ENCODE peak calls at places on chromosomes 11 and 22, in four cellular contexts. E, I, O and Q are unnamed samples.

GRCh38 chr11:11786771-11787170 is 55.0 kb upstream of the USP47 start:
- DNase-seq in E (no peak), I (no peak), O (no peak), Q (no peak)

GRCh38 chr11:68601147-68601546 is 83.2 kb upstream of the GAL start:
- DNase-seq in E (no peak), I (no peak), O (no peak), Q (no peak)

GRCh38 chr11:126918556-126918955 is 82.0 kb downstream of the KIRREL3 start:
- DNase-seq in E (no peak), I (no peak), O (no peak), Q (no peak)

GRCh38 chr11:91587131-91587530 is 637.5 kb upstream of the FAT3 start:
- DNase-seq in E (no peak), I (no peak), O (no peak), Q (no peak)

GRCh38 chr11:70002433-70002832 is 75.7 kb upstream of the ANO1 start:
- DNase-seq in E (peak), I (no peak), O (no peak), Q (no peak)

GRCh38 chr22:41487037-41487963 is 18.4 kb downstream of the ACO2 start:
- DNase-seq in E (no peak), I (no peak), O (no peak), Q (no peak)

GRCh38 chr11:66815646-66816045 is 27.6 kb upstream of the RCE1 start:
- DNase-seq in E (no peak), I (no peak), O (no peak), Q (no peak)

GRCh38 chr11:10807629-10808552 is 835 bp downstream of the EIF4G2 start:
- DNase-seq in E (peak), I (peak), O (peak), Q (peak)

GRCh38 chr11:12139144-12139881 is 28.9 kb downstream of the MICAL2 start:
- DNase-seq in E (no peak), I (peak), O (peak), Q (no peak)

GRCh38 chr22:28783786-28784671 is 11.5 kb downstream of the CCDC117 start:
- DNase-seq in E (no peak), I (no peak), O (no peak), Q (no peak)

GRCh38 chr11:66529069-66529468 is 16.8 kb downstream of the ZDHHC24 start:
- DNase-seq in E (no peak), I (no peak), O (no peak), Q (no peak)

GRCh38 chr11:28566643-28567042 is 458.5 kb downstream of the METTL15 start:
- DNase-seq in E (no peak), I (peak), O (peak), Q (no peak)

GRCh38 chr11:70242885-70243284 is 27.6 kb upstream of the PPFIA1 start:
- DNase-seq in E (no peak), I (no peak), O (no peak), Q (peak)

GRCh38 chr11:85628771-85629341 is 463 bp downstream of the TMEM126B start:
- DNase-seq in E (no peak), I (no peak), O (no peak), Q (no peak)

GRCh38 chr11:62370743-62371440 is 33.6 kb downstream of the ASRGL1 start:
- DNase-seq in E (peak), I (no peak), O (no peak), Q (no peak)

GRCh38 chr11:87851234-87851633 is 324.0 kb downstream of the RAB38 start:
- DNase-seq in E (no peak), I (no peak), O (no peak), Q (no peak)

GRCh38 chr11:42315267-42315666 is 855.8 kb upstream of the LRRC4C start:
- DNase-seq in E (no peak), I (no peak), O (no peak), Q (no peak)

GRCh38 chr22:49449377-49449776 is 378.3 kb downstream of the BRD1 start:
- DNase-seq in E (no peak), I (no peak), O (no peak), Q (no peak)

GRCh38 chr11:10350341-10350740 is 45.5 kb downstream of the ADM start:
- DNase-seq in E (no peak), I (no peak), O (no peak), Q (peak)

GRCh38 chr11:72574534-72575460 is 99.4 kb downstream of the PDE2A start:
- DNase-seq in E (no peak), I (no peak), O (peak), Q (no peak)

GRCh38 chr11:66966351-66966750 is 8.2 kb upstream of the PC start:
- DNase-seq in E (no peak), I (no peak), O (no peak), Q (no peak)

GRCh38 chr11:102489469-102490145 is 37.0 kb upstream of the TMEM123 start:
- DNase-seq in E (no peak), I (no peak), O (no peak), Q (no peak)

GRCh38 chr11:117457031-117457785 is 129.6 kb downstream of the CEP164 start:
- DNase-seq in E (no peak), I (no peak), O (peak), Q (no peak)

GRCh38 chr11:116851631-116852030 is 14.2 kb upstream of the APOA1 start:
- DNase-seq in E (peak), I (no peak), O (peak), Q (no peak)

GRCh38 chr11:68892576-68892975 is 11.1 kb downstream of the MRPL21 start:
- DNase-seq in E (no peak), I (no peak), O (no peak), Q (no peak)

GRCh38 chr11:36292311-36292722 is 3.1 kb upstream of the COMMD9 start:
- DNase-seq in E (peak), I (no peak), O (no peak), Q (no peak)

GRCh38 chr22:37777122-37777687 is 30.5 kb upstream of the GCAT start:
- DNase-seq in E (no peak), I (no peak), O (peak), Q (peak)

GRCh38 chr22:36770116-36770945 is 5.6 kb downstream of the IFT27 start:
- DNase-seq in E (no peak), I (no peak), O (peak), Q (no peak)

GRCh38 chr11:131932584-131933360 is 562.4 kb downstream of the NTM start:
- DNase-seq in E (no peak), I (no peak), O (no peak), Q (no peak)

GRCh38 chr11:63609971-63610580 is 4.2 kb downstream of the PLAAT3 start:
- DNase-seq in E (no peak), I (peak), O (peak), Q (no peak)

GRCh38 chr11:116162541-116163230 is 610.1 kb downstream of the BUD13 start:
- DNase-seq in E (no peak), I (no peak), O (no peak), Q (no peak)

GRCh38 chr11:95429376-95429907 is 198.4 kb upstream of the SESN3 start:
- DNase-seq in E (no peak), I (no peak), O (no peak), Q (no peak)

GRCh38 chr11:66694732-66695207 is 17.1 kb upstream of the RBM4B start:
- DNase-seq in E (peak), I (peak), O (peak), Q (peak)

GRCh38 chr11:63536669-63537292 is at the start of gene PLAAT4:
- DNase-seq in E (no peak), I (peak), O (peak), Q (no peak)

GRCh38 chr11:100467821-100468508 is 219.1 kb upstream of the ARHGAP42 start:
- DNase-seq in E (no peak), I (no peak), O (no peak), Q (no peak)

GRCh38 chr11:111351374-111352081 is 27.5 kb downstream of the POU2AF1 start:
- DNase-seq in E (no peak), I (no peak), O (no peak), Q (no peak)

GRCh38 chr11:111352235-111352746 is 26.8 kb downstream of the POU2AF1 start:
- DNase-seq in E (no peak), I (no peak), O (no peak), Q (no peak)

GRCh38 chr11:111354601-111354891 is 24.5 kb downstream of the POU2AF1 start:
- DNase-seq in E (no peak), I (no peak), O (no peak), Q (no peak)

GRCh38 chr11:111353776-111354600 is 25.1 kb downstream of the POU2AF1 start:
- DNase-seq in E (no peak), I (no peak), O (no peak), Q (no peak)

DNA sequence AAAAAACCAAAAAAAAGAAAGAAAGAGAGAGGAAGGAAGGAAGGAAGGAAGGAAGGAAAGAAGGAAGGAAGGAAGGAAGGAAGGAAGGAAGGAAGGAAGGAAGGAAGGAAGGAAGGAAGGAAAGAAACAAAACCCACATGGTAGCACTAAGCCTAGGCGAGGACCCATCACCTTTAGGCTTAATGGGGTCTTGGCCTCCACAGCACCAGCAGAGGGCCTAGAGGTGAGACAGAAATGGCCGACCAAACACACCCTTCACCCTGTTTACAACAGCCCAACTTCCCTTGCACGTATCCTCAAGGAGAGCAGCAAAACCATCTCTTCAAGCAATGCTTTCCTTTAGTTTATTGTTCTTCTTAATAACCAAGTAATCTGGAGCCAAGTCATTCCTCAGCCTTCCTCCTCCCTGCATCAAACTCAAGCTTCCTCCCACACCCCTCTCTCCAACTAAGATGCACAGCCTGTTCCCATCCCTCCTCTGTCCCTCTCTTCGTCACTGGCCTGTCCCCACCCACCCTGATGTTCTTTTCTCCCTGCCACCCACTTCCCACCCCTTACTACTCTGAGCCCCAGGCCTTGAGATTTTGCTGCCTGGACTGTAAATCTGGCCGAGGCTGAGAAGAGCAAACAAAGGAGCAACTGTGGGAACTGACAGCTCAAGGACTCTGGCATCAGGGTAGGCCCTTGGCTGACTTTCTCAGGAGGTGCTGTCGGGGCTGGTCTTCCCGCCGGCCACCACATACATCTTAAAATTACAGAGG is 26.0 kb downstream of the POU2AF1 start:
- DNase-seq in E (no peak), I (peak), O (no peak), Q (no peak)
- H3K27ac ChIP-seq in E (no peak), I (no peak), O (no peak), Q (no peak)

DNA sequence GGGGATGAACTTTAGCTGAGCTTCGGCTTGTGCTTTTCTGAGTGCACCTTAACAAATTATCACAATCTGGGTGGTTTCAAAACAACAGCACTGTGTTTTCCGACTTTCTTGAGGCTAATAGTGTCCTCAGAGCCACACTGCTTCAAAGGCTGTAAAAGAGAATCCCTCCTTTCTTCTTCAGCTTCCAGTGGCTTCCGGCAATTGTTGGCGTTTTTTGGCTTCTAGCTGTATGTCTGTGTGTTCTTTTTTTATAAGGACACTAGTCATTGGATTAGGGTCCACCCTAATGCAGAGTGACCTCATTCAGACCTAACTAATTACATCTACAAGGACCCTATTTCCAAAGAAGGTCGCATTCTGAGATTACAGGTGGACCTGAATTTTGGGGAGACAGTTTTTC is 30.6 kb downstream of the KIAA1671 start:
- DNase-seq in E (no peak), I (no peak), O (no peak), Q (no peak)
- H3K27ac ChIP-seq in E (no peak), I (no peak), O (no peak), Q (no peak)

GRCh38 chr11:46391186-46391577 is 394 bp downstream of the CHRM4 start:
- DNase-seq in E (no peak), I (no peak), O (no peak), Q (no peak)

GRCh38 chr11:46392421-46393230 is 1.1 kb upstream of the CHRM4 start:
- DNase-seq in E (peak), I (peak), O (peak), Q (peak)

GRCh38 chr11:46390331-46391171 is 1.0 kb downstream of the CHRM4 start:
- DNase-seq in E (no peak), I (no peak), O (no peak), Q (no peak)

GRCh38 chr11:46393231-46393616 is 1.6 kb upstream of the CHRM4 start:
- DNase-seq in E (no peak), I (no peak), O (no peak), Q (no peak)

DNA sequence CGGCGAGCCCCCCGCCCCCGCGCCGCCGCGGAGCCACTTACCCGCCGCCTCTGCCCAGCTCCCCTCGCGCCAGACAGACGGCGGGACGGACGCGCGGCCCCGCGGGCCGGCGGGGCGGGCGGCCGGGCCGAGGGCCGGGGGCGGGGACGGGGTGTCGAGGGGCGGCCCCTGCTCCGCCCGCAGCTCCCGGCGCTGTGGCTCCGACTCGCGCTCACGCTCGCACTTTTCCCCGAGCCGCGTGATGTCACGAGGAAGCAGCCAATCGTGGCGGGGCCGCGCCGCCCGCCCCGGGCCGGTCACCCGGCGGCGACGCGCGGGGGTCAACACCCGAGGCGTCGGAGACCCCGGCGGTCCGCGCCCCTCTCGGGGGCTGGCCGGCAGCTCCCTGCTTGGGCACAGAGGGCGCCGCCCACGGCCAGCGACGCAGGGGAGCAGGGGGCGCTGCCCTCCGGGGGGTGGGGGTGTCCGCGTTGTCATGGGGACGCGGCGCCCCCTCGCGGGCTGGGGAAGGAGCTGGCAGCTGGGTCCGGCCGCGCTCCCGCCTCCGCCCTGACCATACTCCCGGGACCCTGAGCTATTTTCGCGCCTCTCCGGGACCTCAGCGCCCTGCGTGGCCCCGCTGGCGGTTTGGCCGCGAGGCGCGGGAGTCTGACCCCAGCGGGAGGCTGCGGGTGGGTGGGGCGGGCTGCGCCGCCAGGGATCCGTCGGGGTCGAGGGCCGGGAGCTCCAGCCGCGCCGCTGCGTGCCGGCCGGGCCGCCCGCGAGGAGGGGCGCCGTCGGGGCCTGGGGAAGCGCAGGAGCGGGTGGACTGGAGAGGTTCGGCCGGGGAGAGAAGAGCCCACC is at the start of gene CHRM4:
- DNase-seq in E (no peak), I (no peak), O (peak), Q (peak)
- H3K27ac ChIP-seq in E (no peak), I (no peak), O (no peak), Q (no peak)

DNA sequence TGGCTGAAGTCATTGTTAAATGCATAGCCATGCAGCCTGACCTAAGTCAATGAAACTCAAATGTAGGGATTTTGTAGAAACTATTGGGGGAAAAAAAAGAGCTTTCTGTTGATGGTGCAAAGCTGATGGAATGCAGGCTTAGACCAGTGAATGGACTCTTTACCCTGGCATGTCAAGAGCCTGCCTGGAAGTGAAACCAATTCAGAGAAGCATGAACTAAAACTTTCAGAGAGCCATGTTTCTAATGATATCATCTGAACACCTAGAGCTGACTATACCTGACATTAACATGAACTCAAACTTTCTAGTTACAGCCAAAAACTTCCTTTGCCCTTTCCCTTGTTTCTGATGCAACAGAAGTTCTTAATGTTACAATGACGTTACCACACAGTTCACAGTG is 88.9 kb downstream of the APIP start:
- DNase-seq in E (no peak), I (no peak), O (no peak), Q (no peak)
- H3K27ac ChIP-seq in E (no peak), I (no peak), O (no peak), Q (no peak)

GRCh38 chr11:93686812-93687211 is 25.3 kb downstream of the CEP295 start:
- DNase-seq in E (no peak), I (no peak), O (no peak), Q (no peak)

GRCh38 chr11:93689166-93689734 is 27.8 kb downstream of the CEP295 start:
- DNase-seq in E (no peak), I (no peak), O (no peak), Q (no peak)

GRCh38 chr11:93685196-93685595 is 23.7 kb downstream of the CEP295 start:
- DNase-seq in E (no peak), I (no peak), O (no peak), Q (no peak)

GRCh38 chr11:93686226-93686625 is 24.7 kb downstream of the CEP295 start:
- DNase-seq in E (no peak), I (no peak), O (no peak), Q (no peak)
- H3K27ac ChIP-seq in E (no peak), I (no peak), O (peak), Q (peak)

GRCh38 chr22:19503367-19503766 is 20.8 kb downstream of the CLDN5 start:
- DNase-seq in E (no peak), I (no peak), O (peak), Q (no peak)
- H3K27ac ChIP-seq in E (no peak), I (no peak), O (no peak), Q (no peak)

GRCh38 chr11:336666-337002 is 16.0 kb upstream of the IFITM3 start:
- DNase-seq in E (no peak), I (no peak), O (no peak), Q (no peak)
- H3K27ac ChIP-seq in E (no peak), I (peak), O (no peak), Q (no peak)

DNA sequence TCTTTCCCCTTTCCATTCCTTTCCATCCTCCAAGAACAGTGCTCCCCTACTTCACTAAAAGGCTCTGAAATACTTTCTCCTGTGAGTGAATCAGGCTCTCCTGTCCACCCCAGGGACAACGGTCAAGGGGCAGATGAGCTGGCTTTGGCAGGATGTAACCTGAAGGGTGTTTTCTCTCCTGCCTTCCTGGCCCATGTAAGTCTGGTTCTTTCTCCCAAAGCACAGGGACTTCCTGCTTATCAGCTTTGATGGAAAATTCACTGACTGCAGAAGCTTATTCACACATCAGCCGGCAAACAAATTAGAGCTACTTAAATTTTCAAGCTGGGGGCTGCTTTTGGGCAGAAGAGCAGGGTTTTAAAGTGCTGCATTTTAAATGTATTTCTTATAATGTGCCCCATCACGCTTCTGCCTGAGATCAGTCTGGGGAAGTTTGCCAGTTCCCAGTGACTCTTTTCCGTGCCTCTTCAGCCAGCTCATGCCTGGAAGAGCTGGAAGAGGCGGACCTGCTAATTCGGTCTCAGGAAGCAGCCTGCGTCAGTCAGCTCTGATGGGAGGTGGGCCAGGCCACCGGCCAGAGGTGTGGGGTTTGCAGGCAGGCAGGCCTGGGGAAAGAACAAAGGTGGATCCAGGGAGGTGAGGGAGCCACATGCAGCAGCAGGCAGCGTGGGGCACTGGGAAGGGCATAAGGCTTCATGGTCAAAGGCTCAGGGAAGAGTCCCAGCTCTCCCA is 140.3 kb upstream of the TBCEL start:
- DNase-seq in E (no peak), I (no peak), O (no peak), Q (no peak)
- H3K27ac ChIP-seq in E (no peak), I (no peak), O (no peak), Q (no peak)

GRCh38 chr11:43923327-43924111 is 18.9 kb upstream of the C11orf96 start:
- DNase-seq in E (no peak), I (no peak), O (peak), Q (no peak)
- H3K27ac ChIP-seq in E (no peak), I (peak), O (peak), Q (no peak)

DNA sequence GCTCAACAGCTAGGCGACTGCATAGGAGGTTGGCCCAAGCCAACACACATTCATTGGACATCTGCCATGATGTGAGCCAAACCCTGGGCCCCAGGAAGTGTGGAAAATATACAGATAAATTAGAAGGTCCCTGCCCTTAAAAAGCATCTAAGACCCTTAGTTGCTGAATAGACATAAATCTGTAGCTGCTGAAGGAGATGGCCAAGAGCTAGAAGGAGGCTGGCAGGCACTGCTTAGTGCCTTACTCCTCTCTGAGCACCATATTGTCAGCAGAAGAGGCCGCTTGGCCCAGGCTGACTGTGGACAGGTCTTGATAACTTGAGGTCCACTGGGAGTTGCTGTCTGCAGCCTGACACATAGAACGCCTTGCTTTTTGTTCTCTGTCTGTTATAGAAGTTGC is 53.2 kb upstream of the CD44 start:
- DNase-seq in E (no peak), I (no peak), O (no peak), Q (no peak)
- H3K27ac ChIP-seq in E (no peak), I (no peak), O (no peak), Q (no peak)